ENCODE peak calls at places on chromosomes 12 and 14, in six cellular contexts. W is SHP77; M is AG10803; A is stimulated activated CD8-positive, alpha-beta memory T cell treated with anti-CD3 and anti-CD28 coated beads, Interleukin-4, amount 100 ng/mL, for 48 hours; D is mucosa of gallbladder; P is uterus. U is an unnamed sample.

GRCh38 chr12:31491819-31492598 is 98.9 kb downstream of the DENND5B start:
- DNase-seq in W (no peak), D (peak; percentile 27), M (peak; percentile 80), P (no peak), A (no peak), U (no peak)

GRCh38 chr14:58731465-58732330 is 93.9 kb downstream of the DACT1 start:
- DNase-seq in A (no peak), P (no peak), M (peak; percentile 99), D (no peak), W (no peak), U (no peak)

GRCh38 chr12:18632848-18633247 is 105.0 kb downstream of the PLCZ1 start:
- DNase-seq in D (no peak), P (no peak), W (no peak), A (no peak), M (no peak), U (no peak)

GRCh38 chr14:101355284-101355683 is 206.0 kb upstream of the DIO3 start:
- DNase-seq in D (peak; percentile 4), M (no peak), W (no peak), A (peak; percentile 6), P (peak; percentile 5), U (no peak)

GRCh38 chr12:118061011-118061875 is at the start of gene WSB2:
- DNase-seq in D (peak; percentile 79), A (peak; percentile 76), W (no peak), M (peak; percentile 51), P (peak; percentile 84), U (peak; percentile 55)

GRCh38 chr12:123902821-123903220 is 69.8 kb downstream of the CCDC92 start:
- DNase-seq in W (no peak), M (no peak), P (no peak), D (no peak), A (no peak), U (no peak)

GRCh38 chr12:128463881-128464280 is 196.9 kb downstream of the TMEM132C start:
- DNase-seq in D (no peak), M (no peak), W (no peak), A (no peak), P (no peak), U (no peak)

GRCh38 chr14:31097081-31097480 is 70.9 kb upstream of the STRN3 start:
- DNase-seq in A (no peak), P (no peak), M (no peak), W (no peak), D (no peak), U (no peak)

GRCh38 chr12:85568395-85569103 is 267.7 kb downstream of the RASSF9 start:
- DNase-seq in P (no peak), D (no peak), M (no peak), W (no peak), A (no peak), U (no peak)

U was measured in stimulated activated naive CD4-positive, alpha-beta T cell treated with Interleukin-2 at 50 U/mL for 16 hours.